ENCODE peak calls at places on chromosomes 16 and 17, in eight cellular contexts. V is coronary artery, P is cardiac fibroblast, Y is uterus, B is cardiac muscle cell, Z is thyroid gland, Q is omental fat pad, O is neural progenitor cell. H is an unnamed sample.

GRCh38 chr17:2898255-2898926 is 102.2 kb downstream of the RAP1GAP2 start:
- DNase-seq in V (no peak), P (no peak), Y (no peak), B (no peak), Z (no peak), Q (no peak), O (no peak), H (no peak)

GRCh38 chr16:49483651-49484451 is 110.2 kb downstream of the C16orf78 start:
- DNase-seq in V (no peak), P (no peak), Y (peak), B (no peak), Z (no peak), Q (no peak), O (no peak), H (no peak)

GRCh38 chr16:70701998-70702397 is 16.1 kb upstream of the MTSS2 start:
- DNase-seq in V (no peak), P (no peak), Y (no peak), B (no peak), Z (no peak), Q (no peak), O (no peak), H (no peak)

GRCh38 chr16:10972108-10972955 is 28.0 kb downstream of the CLEC16A start:
- DNase-seq in V (no peak), P (no peak), Y (no peak), B (no peak), Z (no peak), Q (no peak), O (no peak), H (no peak)

GRCh38 chr16:4888428-4889135 is 41.3 kb downstream of the UBN1 start:
- DNase-seq in V (no peak), P (no peak), Y (no peak), B (no peak), Z (no peak), Q (no peak), O (no peak), H (no peak)

GRCh38 chr17:4534515-4534914 is 20.7 kb downstream of the MYBBP1A start:
- DNase-seq in V (no peak), P (no peak), Y (no peak), B (no peak), Z (no peak), Q (no peak), O (no peak), H (no peak)

GRCh38 chr16:65142276-65142675 is 20.4 kb upstream of the CDH11 start:
- DNase-seq in V (no peak), P (peak), Y (no peak), B (no peak), Z (no peak), Q (no peak), O (no peak), H (no peak)

GRCh38 chr16:86680137-86680536 is 101.8 kb downstream of the FOXL1 start:
- DNase-seq in V (no peak), P (peak), Y (no peak), B (peak), Z (no peak), Q (no peak), O (no peak), H (peak)

GRCh38 chr16:85733839-85734170 is 17.1 kb downstream of the C16orf74 start:
- DNase-seq in V (no peak), P (peak), Y (no peak), B (peak), Z (no peak), Q (no peak), O (peak), H (no peak)

GRCh38 chr16:68373528-68374250 is 62.9 kb downstream of the PRMT7 start:
- DNase-seq in V (no peak), P (no peak), Y (no peak), B (no peak), Z (no peak), Q (no peak), O (no peak), H (no peak)

GRCh38 chr17:8060274-8060673 is 21.4 kb downstream of the ALOX15B start:
- DNase-seq in V (no peak), P (peak), Y (peak), B (peak), Z (peak), Q (no peak), O (peak), H (peak)

GRCh38 chr17:50209472-50210248 is 8.2 kb upstream of the COL1A1 start:
- DNase-seq in V (peak), P (peak), Y (peak), B (peak), Z (peak), Q (no peak), O (peak), H (peak)

GRCh38 chr16:534856-535445 is 7.4 kb downstream of the CAPN15 start:
- DNase-seq in V (no peak), P (no peak), Y (no peak), B (no peak), Z (no peak), Q (no peak), O (no peak), H (no peak)

GRCh38 chr17:311119-311848 is 41.3 kb downstream of the RPH3AL start:
- DNase-seq in V (no peak), P (no peak), Y (no peak), B (no peak), Z (no peak), Q (no peak), O (peak), H (no peak)

GRCh38 chr16:79923431-79923830 is 322.9 kb upstream of the MAF start:
- DNase-seq in V (no peak), P (no peak), Y (no peak), B (no peak), Z (no peak), Q (no peak), O (no peak), H (no peak)

GRCh38 chr17:72340836-72341235 is 220.0 kb downstream of the SOX9 start:
- DNase-seq in V (no peak), P (peak), Y (no peak), B (no peak), Z (no peak), Q (no peak), O (no peak), H (no peak)

GRCh38 chr17:17398188-17398927 is 78.4 kb upstream of the MED9 start:
- DNase-seq in V (no peak), P (peak), Y (no peak), B (peak), Z (peak), Q (no peak), O (no peak), H (no peak)

GRCh38 chr17:15261063-15261817 is 3.9 kb downstream of the PMP22 start:
- DNase-seq in V (peak), P (peak), Y (peak), B (peak), Z (peak), Q (no peak), O (peak), H (no peak)

GRCh38 chr17:61490540-61490975 is 38.3 kb downstream of the TBX4 start:
- DNase-seq in V (peak), P (peak), Y (no peak), B (peak), Z (no peak), Q (no peak), O (no peak), H (peak)

GRCh38 chr16:81004646-81005353 is 1.9 kb downstream of the CMC2 start:
- DNase-seq in V (no peak), P (peak), Y (no peak), B (peak), Z (peak), Q (no peak), O (peak), H (peak)

GRCh38 chr17:55735784-55736405 is 13.2 kb upstream of the TMEM100 start:
- DNase-seq in V (no peak), P (peak), Y (no peak), B (peak), Z (peak), Q (no peak), O (peak), H (peak)

GRCh38 chr16:57899771-57900661 is 70.9 kb downstream of the CNGB1 start:
- DNase-seq in V (no peak), P (peak), Y (peak), B (peak), Z (peak), Q (peak), O (peak), H (peak)

GRCh38 chr17:37841232-37841631 is 83.0 kb upstream of the TBC1D3K start:
- DNase-seq in V (peak), P (no peak), Y (no peak), B (no peak), Z (no peak), Q (no peak), O (no peak), H (no peak)

GRCh38 chr16:68338326-68339119 is 27.7 kb downstream of the PRMT7 start:
- DNase-seq in V (no peak), P (no peak), Y (no peak), B (no peak), Z (peak), Q (no peak), O (no peak), H (no peak)

GRCh38 chr16:48295493-48296281 is 48.3 kb upstream of the ABCC11 start:
- DNase-seq in V (no peak), P (no peak), Y (no peak), B (no peak), Z (no peak), Q (no peak), O (no peak), H (no peak)

GRCh38 chr17:78206298-78206697 is 7.8 kb upstream of the BIRC5 start:
- DNase-seq in V (no peak), P (no peak), Y (no peak), B (no peak), Z (no peak), Q (no peak), O (no peak), H (no peak)
- TF ChIP-seq CTCF in V (no peak), P (no peak), Y (no peak), B (peak), Z (no peak), Q (no peak), O (no peak), H (no peak)

DNA sequence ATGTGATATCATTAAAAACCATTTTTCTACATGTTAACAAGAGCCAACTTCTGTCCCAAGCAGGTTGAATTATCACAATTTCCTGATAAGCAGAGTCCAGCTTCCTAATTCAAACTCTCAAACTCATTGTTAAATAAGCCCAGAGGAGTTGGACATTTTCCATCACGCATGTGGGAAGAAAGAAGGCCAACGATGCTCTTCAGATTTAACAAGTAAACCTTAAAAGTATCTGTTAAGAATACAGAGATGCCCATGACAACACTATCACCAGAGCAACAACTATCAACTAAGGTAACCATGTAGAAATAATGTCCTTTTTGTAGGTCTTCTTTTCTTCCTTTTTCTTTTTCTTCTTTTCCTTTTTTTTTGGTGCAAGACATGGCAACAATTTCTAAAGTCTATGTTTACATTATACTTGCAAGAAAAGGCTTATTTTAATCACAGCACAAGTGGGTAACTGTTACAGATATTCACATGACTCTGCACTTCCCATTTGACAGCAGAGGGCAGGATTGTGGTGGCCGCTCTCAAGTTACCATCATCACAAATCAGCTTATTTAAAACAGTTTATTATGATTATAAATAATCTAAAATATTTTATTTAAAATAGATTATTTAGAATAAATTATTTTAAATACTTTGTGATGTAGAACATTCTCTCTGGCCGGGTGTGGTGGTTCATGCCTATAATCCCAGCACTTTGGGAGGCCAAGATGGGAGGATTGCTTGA is 35.7 kb upstream of the DHRS7B start:
- DNase-seq in V (no peak), P (no peak), Y (no peak), B (no peak), Z (no peak), Q (no peak), O (no peak), H (no peak)
- TF ChIP-seq CTCF in V (no peak), P (no peak), Y (no peak), B (no peak), Z (no peak), Q (no peak), O (no peak), H (no peak)

GRCh38 chr17:66310528-66311148 is 8.2 kb downstream of the PRKCA start:
- DNase-seq in V (no peak), P (no peak), Y (no peak), B (no peak), Z (no peak), Q (no peak), O (peak), H (no peak)
- TF ChIP-seq CTCF in V (no peak), P (no peak), Y (no peak), B (peak), Z (no peak), Q (no peak), O (peak), H (no peak)

DNA sequence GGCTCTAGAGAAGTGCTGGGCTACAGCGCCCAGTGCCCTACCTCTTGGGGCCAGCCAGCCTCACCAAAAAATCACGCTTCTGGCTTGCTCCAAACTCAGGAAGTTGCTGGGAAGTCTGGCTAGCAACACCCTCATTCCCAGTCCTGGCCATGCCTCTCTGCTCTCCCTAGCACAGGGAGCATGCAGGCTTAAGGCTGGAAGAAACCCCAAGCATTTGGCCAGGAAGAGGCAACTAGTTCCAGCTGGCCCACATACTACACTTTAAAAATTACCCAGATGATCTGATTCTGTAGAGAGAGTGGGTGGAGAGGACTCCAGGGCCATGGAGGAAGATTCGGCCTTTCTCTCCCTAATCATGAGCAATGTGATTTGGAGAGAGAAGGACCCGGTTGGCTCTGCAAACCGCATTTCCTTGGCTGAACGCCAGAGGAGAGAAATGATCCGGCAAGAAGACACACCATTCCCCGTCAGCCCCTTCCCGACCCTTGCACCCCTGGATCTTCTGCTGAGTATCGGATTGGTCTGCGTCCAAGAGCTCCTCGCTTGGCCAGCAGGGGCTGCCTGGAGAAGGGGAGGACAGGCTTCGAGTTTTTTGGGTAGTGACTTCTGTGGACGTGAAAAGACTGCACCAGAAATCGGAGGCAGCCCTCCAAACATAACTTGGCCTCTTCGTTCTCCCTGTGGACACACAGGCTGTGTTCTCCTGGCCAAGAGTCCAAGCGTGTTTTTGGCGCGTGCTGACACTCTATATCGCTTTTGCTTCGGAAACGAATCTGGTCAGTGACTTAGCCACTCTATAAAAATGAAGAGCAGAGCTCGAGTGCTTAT is 406.3 kb downstream of the WWOX start:
- DNase-seq in V (peak), P (peak), Y (peak), B (peak), Z (peak), Q (peak), O (no peak), H (no peak)
- TF ChIP-seq CTCF in V (no peak), P (no peak), Y (peak), B (peak), Z (peak), Q (no peak), O (peak), H (no peak)

DNA sequence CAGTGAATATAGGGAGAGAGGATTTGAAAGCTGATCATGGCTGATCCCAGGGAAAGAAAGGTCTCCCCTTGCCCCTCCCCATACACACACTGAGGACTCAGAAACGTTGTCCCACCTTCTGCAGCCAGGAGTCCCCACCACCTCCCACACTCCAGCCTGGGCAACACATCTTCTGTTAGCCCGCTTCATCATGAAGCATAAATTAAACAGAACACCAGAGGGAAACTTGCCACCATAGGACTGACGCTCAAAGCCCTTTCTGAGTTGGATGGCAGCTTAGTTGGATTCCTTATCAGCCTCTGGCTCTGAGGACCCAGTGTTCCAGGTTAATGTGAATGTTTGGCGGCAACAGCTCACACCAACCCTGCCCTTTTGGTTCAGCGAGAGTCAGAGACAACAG is 33.9 kb downstream of the ARHGAP27 start:
- DNase-seq in V (no peak), P (no peak), Y (no peak), B (no peak), Z (no peak), Q (no peak), O (peak), H (no peak)
- TF ChIP-seq CTCF in V (no peak), P (no peak), Y (no peak), B (no peak), Z (no peak), Q (no peak), O (peak), H (no peak)

GRCh38 chr17:35313875-35314409 is 59.5 kb downstream of the SLFN11 start:
- DNase-seq in V (no peak), P (no peak), Y (peak), B (no peak), Z (peak), Q (no peak), O (no peak), H (peak)

GRCh38 chr17:35315283-35315682 is 58.1 kb downstream of the SLFN11 start:
- DNase-seq in V (no peak), P (peak), Y (no peak), B (peak), Z (no peak), Q (no peak), O (no peak), H (peak)

GRCh38 chr17:35312346-35312745 is 61.1 kb downstream of the SLFN11 start:
- DNase-seq in V (no peak), P (no peak), Y (no peak), B (no peak), Z (no peak), Q (no peak), O (no peak), H (no peak)

GRCh38 chr17:35314415-35315216 is 58.8 kb downstream of the SLFN11 start:
- DNase-seq in V (no peak), P (peak), Y (no peak), B (no peak), Z (no peak), Q (no peak), O (no peak), H (no peak)

GRCh38 chr17:35312790-35313711 is 60.4 kb downstream of the SLFN11 start:
- DNase-seq in V (no peak), P (peak), Y (peak), B (peak), Z (peak), Q (no peak), O (peak), H (peak)
- TF ChIP-seq CTCF in V (peak), P (peak), Y (peak), B (peak), Z (peak), Q (no peak), O (peak), H (peak)

DNA sequence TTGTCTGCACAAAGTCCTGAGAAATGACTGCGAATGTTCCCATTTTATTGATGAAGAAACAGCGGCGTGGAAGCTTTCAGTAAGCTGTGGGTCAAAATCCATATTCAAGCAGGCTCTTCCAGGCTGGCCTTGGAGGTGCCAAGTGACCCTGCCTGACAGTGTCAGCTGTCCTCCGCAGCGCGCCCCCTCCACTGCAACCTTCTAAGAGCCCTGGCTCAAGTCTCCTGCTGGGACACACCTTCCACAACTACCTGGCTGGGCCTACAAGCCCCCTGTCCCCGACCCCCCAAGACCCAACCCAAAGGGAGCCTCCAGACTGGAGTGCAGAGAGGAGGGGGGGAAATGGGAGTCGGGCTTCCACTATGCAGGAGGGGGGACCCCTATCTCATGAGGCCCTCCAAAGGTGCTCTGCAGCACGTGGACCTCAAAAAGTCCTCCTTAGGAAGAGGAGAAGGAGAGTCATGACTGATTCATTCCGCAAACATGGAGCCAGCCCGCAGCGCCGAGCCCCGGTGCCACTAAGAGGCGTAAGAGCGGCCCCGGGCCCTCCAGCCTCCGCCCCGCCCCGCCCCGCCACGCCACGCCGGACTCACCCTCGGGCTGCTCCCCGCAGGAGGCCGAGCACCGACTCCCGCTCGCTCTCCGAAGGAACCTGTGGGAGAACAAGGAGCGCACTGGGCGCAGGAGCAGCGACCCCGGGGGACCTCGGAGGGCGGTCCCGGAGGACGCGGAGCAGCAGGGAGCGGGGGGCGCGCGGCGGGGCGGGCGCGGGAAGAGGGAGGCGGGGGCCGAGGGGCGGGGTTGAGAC is 574 bp downstream of the MPP3 start:
- DNase-seq in V (no peak), P (peak), Y (peak), B (peak), Z (peak), Q (no peak), O (peak), H (peak)
- TF ChIP-seq CTCF in V (no peak), P (no peak), Y (no peak), B (no peak), Z (no peak), Q (no peak), O (no peak), H (no peak)